ENCODE peak calls at places on chromosomes 6 and 20, in ten cellular contexts. One of them, this sample, is unnamed.

GRCh38 chr6:118813795-118814194 is 80.2 kb upstream of the ASF1A start:
- DNase-seq in cardiac fibroblast: peak; percentile 68
- DNase-seq in NCI-H2081: no peak
- DNase-seq in activated CD8-positive, alpha-beta memory T cell treated with anti-CD3 and anti-CD28 coated beads for 48 hours: no peak
- DNase-seq in astrocyte of the hippocampus: peak; percentile 40
- DNase-seq in lower lobe of right lung: no peak
- DNase-seq in AG04450: no peak
- DNase-seq in occipital lobe: no peak
- DNase-seq in stimulated activated CD4-positive, alpha-beta T cell treated with anti-CD3 and anti-CD28 coated beads, TNF-alpha, amount 100 ng/mL, for 4 hours: no peak
- DNase-seq in germinal center: no peak
- DNase-seq in this sample: no peak

GRCh38 chr20:9939231-9939630 is 95.6 kb upstream of the ANKEF1 start:
- DNase-seq in cardiac fibroblast: no peak
- DNase-seq in NCI-H2081: no peak
- DNase-seq in activated CD8-positive, alpha-beta memory T cell treated with anti-CD3 and anti-CD28 coated beads for 48 hours: no peak
- DNase-seq in astrocyte of the hippocampus: no peak
- DNase-seq in lower lobe of right lung: no peak
- DNase-seq in AG04450: no peak
- DNase-seq in occipital lobe: no peak
- DNase-seq in stimulated activated CD4-positive, alpha-beta T cell treated with anti-CD3 and anti-CD28 coated beads, TNF-alpha, amount 100 ng/mL, for 4 hours: no peak
- DNase-seq in germinal center: no peak
- DNase-seq in this sample: no peak

GRCh38 chr6:34532230-34532629 is 23.9 kb downstream of the SPDEF start:
- DNase-seq in cardiac fibroblast: no peak
- DNase-seq in NCI-H2081: no peak
- DNase-seq in activated CD8-positive, alpha-beta memory T cell treated with anti-CD3 and anti-CD28 coated beads for 48 hours: no peak
- DNase-seq in astrocyte of the hippocampus: no peak
- DNase-seq in lower lobe of right lung: no peak
- DNase-seq in AG04450: no peak
- DNase-seq in occipital lobe: no peak
- DNase-seq in stimulated activated CD4-positive, alpha-beta T cell treated with anti-CD3 and anti-CD28 coated beads, TNF-alpha, amount 100 ng/mL, for 4 hours: no peak
- DNase-seq in germinal center: no peak
- DNase-seq in this sample: no peak

GRCh38 chr6:45115696-45116095 is 212.4 kb upstream of the RUNX2 start:
- DNase-seq in cardiac fibroblast: peak; percentile 74
- DNase-seq in NCI-H2081: no peak
- DNase-seq in activated CD8-positive, alpha-beta memory T cell treated with anti-CD3 and anti-CD28 coated beads for 48 hours: no peak
- DNase-seq in astrocyte of the hippocampus: peak; percentile 64
- DNase-seq in lower lobe of right lung: no peak
- DNase-seq in AG04450: no peak
- DNase-seq in occipital lobe: no peak
- DNase-seq in stimulated activated CD4-positive, alpha-beta T cell treated with anti-CD3 and anti-CD28 coated beads, TNF-alpha, amount 100 ng/mL, for 4 hours: no peak
- DNase-seq in germinal center: no peak
- DNase-seq in this sample: no peak

GRCh38 chr6:44049989-44050871 is 77.0 kb downstream of the MRPL14 start:
- DNase-seq in cardiac fibroblast: no peak
- DNase-seq in NCI-H2081: no peak
- DNase-seq in activated CD8-positive, alpha-beta memory T cell treated with anti-CD3 and anti-CD28 coated beads for 48 hours: no peak
- DNase-seq in astrocyte of the hippocampus: peak; percentile 87
- DNase-seq in lower lobe of right lung: peak; percentile 20
- DNase-seq in AG04450: no peak
- DNase-seq in occipital lobe: no peak
- DNase-seq in stimulated activated CD4-positive, alpha-beta T cell treated with anti-CD3 and anti-CD28 coated beads, TNF-alpha, amount 100 ng/mL, for 4 hours: no peak
- DNase-seq in germinal center: no peak
- DNase-seq in this sample: no peak

GRCh38 chr6:29850011-29850553 is 22.5 kb downstream of the HLA-G start:
- DNase-seq in cardiac fibroblast: peak; percentile 29
- DNase-seq in NCI-H2081: no peak
- DNase-seq in activated CD8-positive, alpha-beta memory T cell treated with anti-CD3 and anti-CD28 coated beads for 48 hours: no peak
- DNase-seq in astrocyte of the hippocampus: no peak
- DNase-seq in lower lobe of right lung: no peak
- DNase-seq in AG04450: no peak
- DNase-seq in occipital lobe: no peak
- DNase-seq in stimulated activated CD4-positive, alpha-beta T cell treated with anti-CD3 and anti-CD28 coated beads, TNF-alpha, amount 100 ng/mL, for 4 hours: no peak
- DNase-seq in germinal center: no peak
- DNase-seq in this sample: no peak

GRCh38 chr6:71205336-71205956 is 83.2 kb upstream of the OGFRL1 start:
- DNase-seq in cardiac fibroblast: peak; percentile 68
- DNase-seq in NCI-H2081: no peak
- DNase-seq in activated CD8-positive, alpha-beta memory T cell treated with anti-CD3 and anti-CD28 coated beads for 48 hours: no peak
- DNase-seq in astrocyte of the hippocampus: peak; percentile 38
- DNase-seq in lower lobe of right lung: no peak
- DNase-seq in AG04450: no peak
- DNase-seq in occipital lobe: no peak
- DNase-seq in stimulated activated CD4-positive, alpha-beta T cell treated with anti-CD3 and anti-CD28 coated beads, TNF-alpha, amount 100 ng/mL, for 4 hours: no peak
- DNase-seq in germinal center: no peak
- DNase-seq in this sample: no peak

GRCh38 chr20:7879883-7880282 is 60.4 kb downstream of the HAO1 start:
- DNase-seq in cardiac fibroblast: peak; percentile 62
- DNase-seq in NCI-H2081: peak; percentile 47
- DNase-seq in activated CD8-positive, alpha-beta memory T cell treated with anti-CD3 and anti-CD28 coated beads for 48 hours: no peak
- DNase-seq in astrocyte of the hippocampus: peak; percentile 51
- DNase-seq in lower lobe of right lung: no peak
- DNase-seq in AG04450: peak; percentile 11
- DNase-seq in occipital lobe: no peak
- DNase-seq in stimulated activated CD4-positive, alpha-beta T cell treated with anti-CD3 and anti-CD28 coated beads, TNF-alpha, amount 100 ng/mL, for 4 hours: no peak
- DNase-seq in germinal center: no peak
- DNase-seq in this sample: no peak

GRCh38 chr6:71406871-71407860 is 118.6 kb downstream of the OGFRL1 start:
- DNase-seq in cardiac fibroblast: no peak
- DNase-seq in NCI-H2081: no peak
- DNase-seq in activated CD8-positive, alpha-beta memory T cell treated with anti-CD3 and anti-CD28 coated beads for 48 hours: no peak
- DNase-seq in astrocyte of the hippocampus: no peak
- DNase-seq in lower lobe of right lung: no peak
- DNase-seq in AG04450: no peak
- DNase-seq in occipital lobe: no peak
- DNase-seq in stimulated activated CD4-positive, alpha-beta T cell treated with anti-CD3 and anti-CD28 coated beads, TNF-alpha, amount 100 ng/mL, for 4 hours: no peak
- DNase-seq in germinal center: no peak
- DNase-seq in this sample: no peak

GRCh38 chr6:14440891-14441358 is 323.4 kb downstream of the CD83 start:
- DNase-seq in cardiac fibroblast: peak; percentile 21
- DNase-seq in NCI-H2081: peak; percentile 26
- DNase-seq in activated CD8-positive, alpha-beta memory T cell treated with anti-CD3 and anti-CD28 coated beads for 48 hours: no peak
- DNase-seq in astrocyte of the hippocampus: no peak
- DNase-seq in lower lobe of right lung: no peak
- DNase-seq in AG04450: no peak
- DNase-seq in occipital lobe: no peak
- DNase-seq in stimulated activated CD4-positive, alpha-beta T cell treated with anti-CD3 and anti-CD28 coated beads, TNF-alpha, amount 100 ng/mL, for 4 hours: no peak
- DNase-seq in germinal center: no peak
- DNase-seq in this sample: no peak

GRCh38 chr20:15857131-15857784 is 716.0 kb downstream of the KIF16B start:
- DNase-seq in cardiac fibroblast: no peak
- DNase-seq in NCI-H2081: no peak
- DNase-seq in activated CD8-positive, alpha-beta memory T cell treated with anti-CD3 and anti-CD28 coated beads for 48 hours: no peak
- DNase-seq in astrocyte of the hippocampus: no peak
- DNase-seq in lower lobe of right lung: no peak
- DNase-seq in AG04450: no peak
- DNase-seq in occipital lobe: no peak
- DNase-seq in stimulated activated CD4-positive, alpha-beta T cell treated with anti-CD3 and anti-CD28 coated beads, TNF-alpha, amount 100 ng/mL, for 4 hours: no peak
- DNase-seq in germinal center: peak; percentile 30
- DNase-seq in this sample: no peak

GRCh38 chr6:137172734-137173431 is 561 bp downstream of the IL22RA2 start:
- DNase-seq in cardiac fibroblast: no peak
- DNase-seq in NCI-H2081: no peak
- DNase-seq in activated CD8-positive, alpha-beta memory T cell treated with anti-CD3 and anti-CD28 coated beads for 48 hours: no peak
- DNase-seq in astrocyte of the hippocampus: no peak
- DNase-seq in lower lobe of right lung: no peak
- DNase-seq in AG04450: no peak
- DNase-seq in occipital lobe: no peak
- DNase-seq in stimulated activated CD4-positive, alpha-beta T cell treated with anti-CD3 and anti-CD28 coated beads, TNF-alpha, amount 100 ng/mL, for 4 hours: no peak
- DNase-seq in germinal center: no peak
- DNase-seq in this sample: no peak

GRCh38 chr6:3247255-3248146 is 11.2 kb upstream of the PSMG4 start:
- DNase-seq in cardiac fibroblast: peak; percentile 86
- DNase-seq in NCI-H2081: no peak
- DNase-seq in activated CD8-positive, alpha-beta memory T cell treated with anti-CD3 and anti-CD28 coated beads for 48 hours: no peak
- DNase-seq in astrocyte of the hippocampus: peak; percentile 96
- DNase-seq in lower lobe of right lung: no peak
- DNase-seq in AG04450: peak; percentile 87
- DNase-seq in occipital lobe: peak; percentile 91
- DNase-seq in stimulated activated CD4-positive, alpha-beta T cell treated with anti-CD3 and anti-CD28 coated beads, TNF-alpha, amount 100 ng/mL, for 4 hours: no peak
- DNase-seq in germinal center: no peak
- DNase-seq in this sample: peak; percentile 89

GRCh38 chr6:44263357-44264100 is 1.8 kb downstream of the NFKBIE start:
- DNase-seq in cardiac fibroblast: peak; percentile 54
- DNase-seq in NCI-H2081: no peak
- DNase-seq in activated CD8-positive, alpha-beta memory T cell treated with anti-CD3 and anti-CD28 coated beads for 48 hours: no peak
- DNase-seq in astrocyte of the hippocampus: peak; percentile 47
- DNase-seq in lower lobe of right lung: no peak
- DNase-seq in AG04450: no peak
- DNase-seq in occipital lobe: no peak
- DNase-seq in stimulated activated CD4-positive, alpha-beta T cell treated with anti-CD3 and anti-CD28 coated beads, TNF-alpha, amount 100 ng/mL, for 4 hours: peak; percentile 30
- DNase-seq in germinal center: peak; percentile 67
- DNase-seq in this sample: no peak

GRCh38 chr6:111689419-111689818 is 83.7 kb upstream of the TRAF3IP2 start:
- DNase-seq in cardiac fibroblast: no peak
- DNase-seq in NCI-H2081: no peak
- DNase-seq in activated CD8-positive, alpha-beta memory T cell treated with anti-CD3 and anti-CD28 coated beads for 48 hours: no peak
- DNase-seq in astrocyte of the hippocampus: no peak
- DNase-seq in lower lobe of right lung: no peak
- DNase-seq in AG04450: no peak
- DNase-seq in occipital lobe: no peak
- DNase-seq in stimulated activated CD4-positive, alpha-beta T cell treated with anti-CD3 and anti-CD28 coated beads, TNF-alpha, amount 100 ng/mL, for 4 hours: no peak
- DNase-seq in germinal center: no peak
- DNase-seq in this sample: no peak

GRCh38 chr6:157552956-157553485 is 172.0 kb downstream of the ZDHHC14 start:
- DNase-seq in cardiac fibroblast: no peak
- DNase-seq in NCI-H2081: no peak
- DNase-seq in activated CD8-positive, alpha-beta memory T cell treated with anti-CD3 and anti-CD28 coated beads for 48 hours: no peak
- DNase-seq in astrocyte of the hippocampus: no peak
- DNase-seq in lower lobe of right lung: no peak
- DNase-seq in AG04450: no peak
- DNase-seq in occipital lobe: no peak
- DNase-seq in stimulated activated CD4-positive, alpha-beta T cell treated with anti-CD3 and anti-CD28 coated beads, TNF-alpha, amount 100 ng/mL, for 4 hours: no peak
- DNase-seq in germinal center: no peak
- DNase-seq in this sample: no peak

GRCh38 chr6:56757585-56757984 is 114.9 kb upstream of the DST start:
- DNase-seq in cardiac fibroblast: peak; percentile 72
- DNase-seq in NCI-H2081: no peak
- DNase-seq in activated CD8-positive, alpha-beta memory T cell treated with anti-CD3 and anti-CD28 coated beads for 48 hours: no peak
- DNase-seq in astrocyte of the hippocampus: peak; percentile 56
- DNase-seq in lower lobe of right lung: no peak
- DNase-seq in AG04450: no peak
- DNase-seq in occipital lobe: no peak
- DNase-seq in stimulated activated CD4-positive, alpha-beta T cell treated with anti-CD3 and anti-CD28 coated beads, TNF-alpha, amount 100 ng/mL, for 4 hours: no peak
- DNase-seq in germinal center: no peak
- DNase-seq in this sample: no peak

GRCh38 chr20:35303735-35304431 is 11.7 kb upstream of the FAM83C start:
- DNase-seq in cardiac fibroblast: peak; percentile 96
- DNase-seq in NCI-H2081: peak; percentile 87
- DNase-seq in activated CD8-positive, alpha-beta memory T cell treated with anti-CD3 and anti-CD28 coated beads for 48 hours: peak; percentile 71
- DNase-seq in astrocyte of the hippocampus: peak; percentile 95
- DNase-seq in lower lobe of right lung: peak; percentile 77
- DNase-seq in AG04450: no peak
- DNase-seq in occipital lobe: peak; percentile 60
- DNase-seq in stimulated activated CD4-positive, alpha-beta T cell treated with anti-CD3 and anti-CD28 coated beads, TNF-alpha, amount 100 ng/mL, for 4 hours: peak; percentile 46
- DNase-seq in germinal center: peak; percentile 89
- DNase-seq in this sample: peak; percentile 47

GRCh38 chr6:2563635-2564034 is 187.1 kb downstream of the MYLK4 start:
- DNase-seq in cardiac fibroblast: no peak
- DNase-seq in NCI-H2081: no peak
- DNase-seq in activated CD8-positive, alpha-beta memory T cell treated with anti-CD3 and anti-CD28 coated beads for 48 hours: no peak
- DNase-seq in astrocyte of the hippocampus: peak; percentile 49
- DNase-seq in lower lobe of right lung: no peak
- DNase-seq in AG04450: no peak
- DNase-seq in occipital lobe: no peak
- DNase-seq in stimulated activated CD4-positive, alpha-beta T cell treated with anti-CD3 and anti-CD28 coated beads, TNF-alpha, amount 100 ng/mL, for 4 hours: no peak
- DNase-seq in germinal center: no peak
- DNase-seq in this sample: no peak

GRCh38 chr6:114153448-114153847 is 182.5 kb upstream of the HDAC2 start:
- DNase-seq in cardiac fibroblast: no peak
- DNase-seq in NCI-H2081: no peak
- DNase-seq in activated CD8-positive, alpha-beta memory T cell treated with anti-CD3 and anti-CD28 coated beads for 48 hours: no peak
- DNase-seq in astrocyte of the hippocampus: no peak
- DNase-seq in lower lobe of right lung: no peak
- DNase-seq in AG04450: no peak
- DNase-seq in occipital lobe: no peak
- DNase-seq in stimulated activated CD4-positive, alpha-beta T cell treated with anti-CD3 and anti-CD28 coated beads, TNF-alpha, amount 100 ng/mL, for 4 hours: no peak
- DNase-seq in germinal center: no peak
- DNase-seq in this sample: no peak

GRCh38 chr6:102655823-102656222 is 1262.3 kb downstream of the GRIK2 start:
- DNase-seq in cardiac fibroblast: no peak
- DNase-seq in NCI-H2081: no peak
- DNase-seq in activated CD8-positive, alpha-beta memory T cell treated with anti-CD3 and anti-CD28 coated beads for 48 hours: no peak
- DNase-seq in astrocyte of the hippocampus: peak; percentile 36
- DNase-seq in lower lobe of right lung: no peak
- DNase-seq in AG04450: no peak
- DNase-seq in occipital lobe: no peak
- DNase-seq in stimulated activated CD4-positive, alpha-beta T cell treated with anti-CD3 and anti-CD28 coated beads, TNF-alpha, amount 100 ng/mL, for 4 hours: no peak
- DNase-seq in germinal center: no peak
- DNase-seq in this sample: no peak

GRCh38 chr20:45938727-45939438 is 4.4 kb downstream of the PCIF1 start:
- DNase-seq in cardiac fibroblast: no peak
- DNase-seq in NCI-H2081: no peak
- DNase-seq in activated CD8-positive, alpha-beta memory T cell treated with anti-CD3 and anti-CD28 coated beads for 48 hours: no peak
- DNase-seq in astrocyte of the hippocampus: no peak
- DNase-seq in lower lobe of right lung: no peak
- DNase-seq in AG04450: no peak
- DNase-seq in occipital lobe: no peak
- DNase-seq in stimulated activated CD4-positive, alpha-beta T cell treated with anti-CD3 and anti-CD28 coated beads, TNF-alpha, amount 100 ng/mL, for 4 hours: no peak
- DNase-seq in germinal center: no peak
- DNase-seq in this sample: no peak

GRCh38 chr6:11357285-11357684 is 124.8 kb upstream of the NEDD9 start:
- DNase-seq in cardiac fibroblast: no peak
- DNase-seq in NCI-H2081: no peak
- DNase-seq in activated CD8-positive, alpha-beta memory T cell treated with anti-CD3 and anti-CD28 coated beads for 48 hours: no peak
- DNase-seq in astrocyte of the hippocampus: no peak
- DNase-seq in lower lobe of right lung: no peak
- DNase-seq in AG04450: no peak
- DNase-seq in occipital lobe: no peak
- DNase-seq in stimulated activated CD4-positive, alpha-beta T cell treated with anti-CD3 and anti-CD28 coated beads, TNF-alpha, amount 100 ng/mL, for 4 hours: no peak
- DNase-seq in germinal center: no peak
- DNase-seq in this sample: no peak

GRCh38 chr20:25039697-25040437 is 18.1 kb downstream of the ACSS1 start:
- DNase-seq in cardiac fibroblast: peak; percentile 76
- DNase-seq in NCI-H2081: no peak
- DNase-seq in activated CD8-positive, alpha-beta memory T cell treated with anti-CD3 and anti-CD28 coated beads for 48 hours: no peak
- DNase-seq in astrocyte of the hippocampus: peak; percentile 88
- DNase-seq in lower lobe of right lung: peak; percentile 85
- DNase-seq in AG04450: peak; percentile 51
- DNase-seq in occipital lobe: peak; percentile 45
- DNase-seq in stimulated activated CD4-positive, alpha-beta T cell treated with anti-CD3 and anti-CD28 coated beads, TNF-alpha, amount 100 ng/mL, for 4 hours: no peak
- DNase-seq in germinal center: no peak
- DNase-seq in this sample: peak; percentile 74

GRCh38 chr6:21846541-21847451 is 253.2 kb downstream of the SOX4 start:
- DNase-seq in cardiac fibroblast: peak; percentile 42
- DNase-seq in NCI-H2081: peak; percentile 90
- DNase-seq in activated CD8-positive, alpha-beta memory T cell treated with anti-CD3 and anti-CD28 coated beads for 48 hours: no peak
- DNase-seq in astrocyte of the hippocampus: no peak
- DNase-seq in lower lobe of right lung: no peak
- DNase-seq in AG04450: no peak
- DNase-seq in occipital lobe: no peak
- DNase-seq in stimulated activated CD4-positive, alpha-beta T cell treated with anti-CD3 and anti-CD28 coated beads, TNF-alpha, amount 100 ng/mL, for 4 hours: no peak
- DNase-seq in germinal center: no peak
- DNase-seq in this sample: no peak

GRCh38 chr6:53956068-53956711 is 155.1 kb upstream of the MLIP start:
- DNase-seq in cardiac fibroblast: peak; percentile 57
- DNase-seq in NCI-H2081: peak; percentile 86
- DNase-seq in activated CD8-positive, alpha-beta memory T cell treated with anti-CD3 and anti-CD28 coated beads for 48 hours: no peak
- DNase-seq in astrocyte of the hippocampus: peak; percentile 89
- DNase-seq in lower lobe of right lung: peak; percentile 67
- DNase-seq in AG04450: peak; percentile 32
- DNase-seq in occipital lobe: peak; percentile 55
- DNase-seq in stimulated activated CD4-positive, alpha-beta T cell treated with anti-CD3 and anti-CD28 coated beads, TNF-alpha, amount 100 ng/mL, for 4 hours: no peak
- DNase-seq in germinal center: peak; percentile 9
- DNase-seq in this sample: peak; percentile 75

GRCh38 chr6:71979911-71980310 is 93.6 kb downstream of the RIMS1 start:
- DNase-seq in cardiac fibroblast: peak; percentile 2
- DNase-seq in NCI-H2081: no peak
- DNase-seq in activated CD8-positive, alpha-beta memory T cell treated with anti-CD3 and anti-CD28 coated beads for 48 hours: no peak
- DNase-seq in astrocyte of the hippocampus: no peak
- DNase-seq in lower lobe of right lung: no peak
- DNase-seq in AG04450: no peak
- DNase-seq in occipital lobe: no peak
- DNase-seq in stimulated activated CD4-positive, alpha-beta T cell treated with anti-CD3 and anti-CD28 coated beads, TNF-alpha, amount 100 ng/mL, for 4 hours: no peak
- DNase-seq in germinal center: no peak
- DNase-seq in this sample: no peak

GRCh38 chr6:121403981-121404380 is 31.5 kb upstream of the GJA1 start:
- DNase-seq in cardiac fibroblast: no peak
- DNase-seq in NCI-H2081: no peak
- DNase-seq in activated CD8-positive, alpha-beta memory T cell treated with anti-CD3 and anti-CD28 coated beads for 48 hours: no peak
- DNase-seq in astrocyte of the hippocampus: no peak
- DNase-seq in lower lobe of right lung: no peak
- DNase-seq in AG04450: no peak
- DNase-seq in occipital lobe: no peak
- DNase-seq in stimulated activated CD4-positive, alpha-beta T cell treated with anti-CD3 and anti-CD28 coated beads, TNF-alpha, amount 100 ng/mL, for 4 hours: no peak
- DNase-seq in germinal center: no peak
- DNase-seq in this sample: no peak